ENCODE peak calls at places on chromosome 5, in six cellular contexts. Y is fibroblast of lung, K is cardiac muscle cell, P is lower lobe of right lung, V is stomach, J is gastrocnemius medialis. C is an unnamed sample. For H3K4me1, the result is how much of the 10 kb centered on the place peaks cover.

GRCh38 chr5:122077451-122078115 is 476 bp downstream of the LOX start:
- DNase-seq in P (no peak), V (peak), J (no peak), Y (no peak), K (peak), C (no peak)

GRCh38 chr5:139831624-139832023 is 36.0 kb downstream of the PSD2 start:
- DNase-seq in P (no peak), J (no peak), V (no peak), Y (no peak), K (no peak), C (no peak)

GRCh38 chr5:112216140-112216539 is 202.9 kb downstream of the EPB41L4A start:
- DNase-seq in J (no peak), K (no peak), V (no peak), Y (no peak), P (no peak), C (no peak)

GRCh38 chr5:152246401-152246800 is 158.7 kb downstream of the NMUR2 start:
- DNase-seq in Y (peak), P (no peak), V (peak), J (no peak), K (peak), C (no peak)

GRCh38 chr5:35365756-35366155 is 135.5 kb upstream of the PRLR start:
- DNase-seq in V (no peak), J (no peak), K (no peak), Y (no peak), P (no peak), C (no peak)

GRCh38 chr5:610011-610743 is 2.0 kb upstream of the CEP72 start:
- DNase-seq in Y (no peak), K (no peak), J (no peak), V (peak), P (no peak), C (peak)

GRCh38 chr5:169064093-169064492 is 236.8 kb downstream of the SLIT3 start:
- DNase-seq in J (no peak), K (peak), V (peak), P (no peak), Y (no peak), C (no peak)

GRCh38 chr5:42404366-42404765 is 18.9 kb upstream of the GHR start:
- DNase-seq in V (no peak), J (no peak), P (no peak), K (no peak), Y (no peak), C (no peak)

GRCh38 chr5:149420509-149421371 is 41.6 kb upstream of the IL17B start:
- DNase-seq in P (no peak), Y (peak), K (peak), J (no peak), V (peak), C (no peak)

GRCh38 chr5:54292866-54293265 is 17.5 kb downstream of the ARL15 start:
- DNase-seq in V (no peak), Y (no peak), K (no peak), J (no peak), P (no peak), C (no peak)

GRCh38 chr5:151017897-151018296 is 2.5 kb upstream of the GPX3 start:
- DNase-seq in K (no peak), Y (no peak), J (no peak), V (no peak), P (no peak), C (no peak)
- H3K4me3 ChIP-seq in K (no peak), Y (no peak), J (no peak), V (no peak), P (no peak), C (no peak)

GRCh38 chr5:124907098-124907644 is 160.7 kb upstream of the ZNF608 start:
- DNase-seq in P (no peak), Y (no peak), K (no peak), V (no peak), J (no peak), C (no peak)

GRCh38 chr5:124905256-124905655 is 158.8 kb upstream of the ZNF608 start:
- DNase-seq in P (no peak), V (no peak), Y (no peak), K (no peak), J (no peak), C (no peak)

GRCh38 chr5:124905756-124906155 is 159.3 kb upstream of the ZNF608 start:
- DNase-seq in J (no peak), P (no peak), V (no peak), K (no peak), Y (no peak), C (no peak)

GRCh38 chr5:124908603-124909451 is 162.4 kb upstream of the ZNF608 start:
- DNase-seq in V (peak), J (no peak), Y (no peak), K (peak), P (no peak), C (no peak)

GRCh38 chr5:124906339-124907097 is 160.1 kb upstream of the ZNF608 start:
- DNase-seq in K (peak), V (peak), P (no peak), Y (peak), J (peak), C (no peak)
- H3K4me1 ChIP-seq in K (half or more), V (half or more), P (under half), Y (under half), J (half or more), C (under half)

DNA sequence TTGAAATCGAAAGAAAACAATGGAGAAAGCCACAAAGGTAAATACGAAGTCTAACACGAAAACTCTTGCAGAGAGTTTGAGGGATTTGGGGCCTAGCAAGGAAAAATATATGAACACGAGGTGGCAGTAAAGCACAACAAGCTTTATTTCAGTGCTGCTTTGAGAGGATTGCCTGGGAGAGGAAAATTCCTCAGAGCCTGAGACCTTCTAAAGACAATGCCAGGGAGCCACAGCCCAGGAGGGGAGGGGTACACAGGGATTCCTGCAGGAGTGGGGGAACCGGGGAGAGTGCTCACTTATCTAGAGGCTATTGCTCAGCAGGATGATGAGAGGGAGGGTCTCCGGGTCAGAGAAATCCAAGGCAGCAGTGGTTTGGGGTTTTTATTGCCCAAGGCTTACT is 134.9 kb upstream of the ADCY2 start:
- DNase-seq in V (no peak), K (peak), P (no peak), Y (peak), J (no peak), C (no peak)
- H3K27ac ChIP-seq in V (no peak), K (no peak), P (no peak), Y (no peak), J (no peak), C (no peak)

GRCh38 chr5:96431376-96432244 is 1.4 kb downstream of the PCSK1 start:
- DNase-seq in K (peak), Y (peak), V (no peak), J (no peak), P (no peak), C (no peak)
- H3K4me3 ChIP-seq in K (no peak), Y (no peak), V (peak), J (no peak), P (no peak), C (no peak)

DNA sequence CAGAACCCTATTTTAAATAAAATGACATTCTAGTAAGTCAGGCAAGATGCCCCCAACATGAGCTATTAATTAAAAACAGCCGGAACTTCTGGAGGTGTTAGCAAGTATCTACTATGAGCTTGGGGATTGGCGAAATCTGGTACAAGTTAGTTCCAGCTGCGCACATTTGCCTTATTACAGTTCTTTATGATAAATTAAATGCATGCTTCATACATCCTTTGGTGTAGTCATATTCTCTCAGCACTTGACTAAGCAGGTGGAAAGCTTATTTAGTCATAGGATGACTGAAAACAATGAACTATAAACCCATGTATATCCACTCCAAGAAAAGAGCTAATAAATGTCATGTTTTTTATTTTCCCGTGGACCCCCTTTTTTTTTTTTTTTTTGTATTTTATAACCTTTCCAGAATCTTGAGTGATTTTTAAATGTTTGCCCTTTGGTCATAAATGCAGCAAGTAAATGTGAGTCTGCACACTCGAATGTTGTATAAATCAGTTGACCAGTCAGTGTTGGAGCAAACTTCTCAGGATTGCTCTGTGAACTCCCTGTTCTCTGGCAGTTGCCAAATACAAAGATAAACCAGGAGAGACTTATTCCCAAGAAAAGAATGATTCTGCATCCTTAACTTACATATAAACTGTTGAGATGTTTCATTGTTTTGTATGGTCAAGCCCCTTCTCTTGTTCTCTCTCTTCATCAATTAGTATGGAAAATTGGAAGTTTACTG is 38.2 kb downstream of the PIK3R1 start:
- DNase-seq in V (no peak), P (no peak), K (no peak), Y (peak), J (no peak), C (no peak)
- H3K4me1 ChIP-seq in V (half or more), P (half or more), K (under half), Y (under half), J (half or more), C (under half)

C was measured in RWPE2.